ENCODE peak calls at places on chromosomes 3 and 15, in four cellular contexts. X is H54; T is stimulated activated naive B cell treated with anti-CD40 and anti-IgM and Interleukin-4, amounts not matched to agents 10 μg/mL and 1 μg/mL and 100 μg/mL, for 72 hours; N is NCI-H774. E is an unnamed sample.

GRCh38 chr3:42139740-42140453 is 48.7 kb downstream of the TRAK1 start:
- DNase-seq in X (no peak), T (no peak), N (no peak), E (no peak)

GRCh38 chr15:66797921-66798320 is 95.9 kb downstream of the SMAD6 start:
- DNase-seq in X (no peak), T (no peak), N (no peak), E (no peak)

GRCh38 chr3:43490640-43491185 is 131.1 kb downstream of the ANO10 start:
- DNase-seq in X (no peak), T (no peak), N (no peak), E (no peak)

GRCh38 chr15:100849021-100849831 is 30.4 kb upstream of the ALDH1A3 start:
- DNase-seq in X (no peak), T (peak), N (peak), E (no peak)

GRCh38 chr3:151863611-151864010 is 9.8 kb upstream of the SUCNR1 start:
- DNase-seq in X (no peak), T (no peak), N (no peak), E (no peak)

GRCh38 chr3:46276497-46277099 is 34.3 kb downstream of the CCR3 start:
- DNase-seq in X (peak), T (peak), N (no peak), E (no peak)

GRCh38 chr15:57160823-57161560 is 215.3 kb upstream of the CGNL1 start:
- DNase-seq in X (peak), T (no peak), N (no peak), E (no peak)

GRCh38 chr3:85576091-85576690 is 617.4 kb downstream of the CADM2 start:
- DNase-seq in X (no peak), T (peak), N (peak), E (peak)

GRCh38 chr3:47961815-47962606 is 54.2 kb downstream of the MAP4 start:
- DNase-seq in X (no peak), T (no peak), N (no peak), E (no peak)

GRCh38 chr15:28984421-28985375 is 98.9 kb downstream of the APBA2 start:
- DNase-seq in X (peak), T (no peak), N (no peak), E (no peak)

GRCh38 chr3:150083653-150084037 is 113.0 kb upstream of the PFN2 start:
- DNase-seq in X (no peak), T (no peak), N (peak), E (no peak)